ENCODE peak calls at places on chromosomes 13 and 19, in six cellular contexts. V is K562, Y is A549, L is GM12878, W is HepG2, M is endothelial cell of umbilical vein. O is an unnamed sample.

GRCh38 chr13:91592050-91593014 is 193.9 kb downstream of the GPC5 start:
- DNase-seq in M (no peak), L (no peak), W (no peak), V (no peak), Y (no peak), O (no peak)

GRCh38 chr13:110297771-110298170 is 9.2 kb downstream of the COL4A1 start:
- DNase-seq in V (no peak), Y (no peak), L (no peak), W (no peak), M (no peak), O (no peak)

GRCh38 chr13:75705395-75705794 is 69.3 kb downstream of the LMO7 start:
- DNase-seq in W (no peak), Y (peak), L (no peak), M (peak), V (no peak), O (no peak)

GRCh38 chr13:50760751-50761150 is 82.7 kb downstream of the DLEU7 start:
- DNase-seq in L (no peak), M (no peak), Y (no peak), V (no peak), W (no peak), O (no peak)

GRCh38 chr13:21232599-21232998 is 56.1 kb downstream of the MRPL57 start:
- DNase-seq in W (no peak), M (no peak), Y (no peak), L (no peak), V (no peak), O (no peak)

GRCh38 chr19:3057275-3057714 is 5.0 kb downstream of the TLE5 start:
- DNase-seq in L (no peak), V (peak), W (no peak), Y (peak), M (no peak), O (no peak)

GRCh38 chr13:110559429-110559943 is 2.0 kb downstream of the RAB20 start:
- DNase-seq in L (no peak), W (no peak), M (no peak), Y (no peak), V (no peak), O (no peak)

GRCh38 chr19:43534811-43535761 is 2.1 kb downstream of the ZNF575 start:
- DNase-seq in M (peak), Y (peak), W (peak), L (no peak), V (peak), O (peak)

GRCh38 chr19:15296841-15297415 is 35.4 kb downstream of the BRD4 start:
- DNase-seq in W (peak), V (no peak), Y (no peak), L (no peak), M (no peak), O (no peak)

GRCh38 chr13:106373304-106373988 is 162.0 kb downstream of the EFNB2 start:
- DNase-seq in W (no peak), Y (no peak), L (no peak), M (no peak), V (no peak), O (peak)

GRCh38 chr19:16698914-16699313 is 20.7 kb upstream of the NWD1 start:
- DNase-seq in M (no peak), W (no peak), L (no peak), Y (no peak), V (no peak), O (no peak)

GRCh38 chr13:77176350-77176749 is 149.4 kb upstream of the FBXL3 start:
- DNase-seq in M (no peak), Y (no peak), V (peak), L (no peak), W (peak), O (no peak)

GRCh38 chr13:100396771-100397170 is 191.8 kb downstream of the GGACT start:
- DNase-seq in Y (no peak), W (no peak), L (no peak), M (no peak), V (no peak), O (peak)

GRCh38 chr19:30566681-30567420 is 194.7 kb downstream of the ZNF536 start:
- DNase-seq in M (no peak), L (no peak), Y (no peak), W (no peak), V (no peak), O (no peak)

GRCh38 chr19:49057636-49058234 is at the start of gene CGB7:
- DNase-seq in W (peak), L (no peak), M (peak), Y (peak), V (peak), O (no peak)

GRCh38 chr13:70723732-70724131 is 615.5 kb upstream of the KLHL1 start:
- DNase-seq in V (no peak), M (peak), W (peak), L (no peak), Y (no peak), O (no peak)

GRCh38 chr13:51675877-51676276 is 91.6 kb downstream of the WDFY2 start:
- DNase-seq in Y (no peak), V (no peak), W (no peak), M (no peak), L (no peak), O (no peak)

GRCh38 chr13:104586010-104586746 is 1520.0 kb upstream of the SLC10A2 start:
- DNase-seq in W (no peak), Y (no peak), M (peak), V (no peak), L (no peak), O (no peak)

DNA sequence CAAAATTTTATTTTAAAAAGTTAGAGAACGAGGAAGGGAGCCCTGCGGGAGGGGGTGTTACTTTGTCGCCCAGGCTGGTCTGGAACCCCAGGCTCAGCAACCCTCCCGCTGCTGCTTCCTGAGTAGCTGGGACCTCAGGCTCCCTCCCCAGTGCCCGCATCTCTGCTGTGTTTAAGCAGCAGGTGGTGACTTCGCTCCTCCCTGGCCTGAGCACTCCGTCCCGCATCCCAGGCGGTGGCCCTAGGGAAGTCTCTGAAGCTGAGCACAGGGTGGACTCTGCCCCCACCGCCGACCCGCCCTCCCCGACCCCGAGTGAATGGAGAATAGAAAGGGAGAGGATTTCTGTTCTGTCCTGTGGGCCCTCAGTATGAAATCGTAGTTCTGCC is 30.5 kb downstream of the ZNF701 start:
- DNase-seq in Y (no peak), V (no peak), W (peak), L (no peak), M (no peak), O (peak)
- TF ChIP-seq MYC in Y (no peak), V (no peak), W (no peak), L (no peak), M (no peak), O (no peak)

GRCh38 chr19:4555657-4556561 is 3.6 kb downstream of the SEMA6B start:
- DNase-seq in W (no peak), M (no peak), L (no peak), Y (peak), V (peak), O (peak)

GRCh38 chr19:4556574-4557185 is 2.8 kb downstream of the SEMA6B start:
- DNase-seq in L (no peak), M (peak), W (no peak), V (peak), Y (peak), O (peak)

GRCh38 chr19:4559569-4559968 is at the start of gene SEMA6B:
- DNase-seq in Y (no peak), M (peak), V (no peak), L (no peak), W (no peak), O (no peak)

GRCh38 chr19:4557971-4558941 is 1.2 kb downstream of the SEMA6B start:
- DNase-seq in L (no peak), W (no peak), M (peak), V (peak), Y (no peak), O (no peak)

DNA sequence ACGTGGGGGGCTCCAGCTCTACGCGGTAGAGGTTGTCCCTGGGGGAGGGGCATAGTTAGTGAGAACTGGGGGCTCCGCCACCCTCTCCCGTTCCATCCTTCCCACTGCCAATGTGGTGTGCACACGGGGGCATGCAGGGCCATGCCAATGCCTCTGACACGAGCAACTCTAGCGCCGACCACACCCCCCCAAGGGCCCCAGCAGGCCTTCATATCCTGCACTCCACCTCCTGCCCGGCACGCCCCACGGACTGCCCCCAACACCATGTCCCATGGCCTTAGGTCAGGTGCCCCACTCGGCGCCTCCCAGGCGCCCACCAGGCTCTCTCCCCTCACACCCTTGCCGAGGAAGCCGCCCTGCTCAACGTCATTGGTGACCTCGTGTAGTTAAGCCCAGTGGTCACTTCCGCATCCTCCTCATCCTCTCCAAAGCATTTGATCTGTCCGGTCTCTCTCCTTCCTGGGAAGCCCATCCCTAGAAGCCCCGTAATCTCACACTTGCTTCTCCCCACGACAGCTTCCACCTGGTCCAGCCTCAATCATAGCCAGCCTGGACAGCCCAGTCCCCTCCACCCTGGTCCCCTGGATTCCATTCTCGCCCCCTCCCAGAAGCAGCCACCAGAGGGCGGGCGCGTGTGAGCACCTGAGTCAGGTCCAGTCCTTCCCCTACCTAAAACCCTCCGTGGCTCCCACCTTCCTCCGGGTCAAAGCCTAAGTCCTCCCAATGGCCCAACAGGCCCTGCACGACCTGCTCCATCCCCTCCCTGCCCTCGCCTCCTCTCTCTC is 2.1 kb downstream of the SEMA6B start:
- DNase-seq in W (no peak), V (peak), Y (no peak), M (no peak), L (no peak), O (no peak)
- TF ChIP-seq CTCF in W (peak), V (peak), Y (no peak), M (peak), L (peak), O (peak)

GRCh38 chr19:55640043-55640576 is 692 bp upstream of the ZNF580 start:
- DNase-seq in M (peak), W (no peak), Y (no peak), V (peak), L (no peak), O (no peak)
- TF ChIP-seq MYC in M (peak), W (no peak), Y (no peak), V (peak), L (peak), O (no peak)

GRCh38 chr13:67950594-67950993 is 720.5 kb upstream of the PCDH9 start:
- DNase-seq in Y (no peak), M (no peak), L (no peak), W (no peak), V (no peak), O (no peak)

GRCh38 chr13:67951431-67951830 is 721.3 kb upstream of the PCDH9 start:
- DNase-seq in W (no peak), M (no peak), L (no peak), Y (no peak), V (no peak), O (no peak)
- TF ChIP-seq CTCF in W (no peak), M (no peak), L (no peak), Y (no peak), V (no peak), O (no peak)

DNA sequence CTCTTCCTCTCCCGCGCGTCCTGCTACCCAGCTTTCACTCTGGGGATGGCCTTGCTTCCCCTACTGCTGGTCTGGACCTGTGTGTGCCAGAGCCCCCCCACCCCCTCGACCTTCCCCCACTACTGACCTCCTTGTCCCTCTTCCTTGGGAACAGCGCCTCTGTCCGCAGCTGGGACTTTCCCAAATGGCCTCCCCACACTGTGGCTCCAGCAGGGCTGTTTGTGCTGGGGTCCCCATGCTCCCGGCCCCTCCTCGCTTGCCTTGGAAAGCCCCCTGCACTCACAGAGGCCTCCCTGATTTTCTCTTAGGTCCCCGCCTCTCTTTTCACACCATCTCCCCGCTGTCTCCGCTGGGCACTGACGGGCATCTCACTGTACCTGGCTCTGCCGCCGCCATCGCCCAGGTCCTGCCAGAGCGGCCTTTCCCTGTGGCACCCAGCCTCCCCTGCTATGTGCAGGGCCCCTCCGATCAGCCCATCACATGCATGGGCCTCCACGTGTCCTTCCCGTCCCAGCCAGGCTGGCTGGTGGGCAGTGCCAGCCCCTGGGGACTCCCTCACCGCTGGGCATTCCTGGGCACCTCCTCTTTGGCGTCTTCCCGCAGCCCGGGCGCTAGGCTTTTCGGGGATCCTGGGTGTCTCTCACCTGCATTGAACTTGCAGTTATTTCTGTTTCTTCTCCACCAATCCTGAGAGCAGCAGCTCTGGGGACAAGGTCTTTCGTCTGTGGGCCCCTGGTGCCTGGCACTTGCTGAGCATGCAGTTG is 118.7 kb downstream of the ATP11A start:
- DNase-seq in W (no peak), Y (no peak), L (no peak), M (no peak), V (no peak), O (no peak)
- TF ChIP-seq MYC in W (no peak), Y (no peak), L (no peak), M (no peak), V (no peak), O (no peak)

DNA sequence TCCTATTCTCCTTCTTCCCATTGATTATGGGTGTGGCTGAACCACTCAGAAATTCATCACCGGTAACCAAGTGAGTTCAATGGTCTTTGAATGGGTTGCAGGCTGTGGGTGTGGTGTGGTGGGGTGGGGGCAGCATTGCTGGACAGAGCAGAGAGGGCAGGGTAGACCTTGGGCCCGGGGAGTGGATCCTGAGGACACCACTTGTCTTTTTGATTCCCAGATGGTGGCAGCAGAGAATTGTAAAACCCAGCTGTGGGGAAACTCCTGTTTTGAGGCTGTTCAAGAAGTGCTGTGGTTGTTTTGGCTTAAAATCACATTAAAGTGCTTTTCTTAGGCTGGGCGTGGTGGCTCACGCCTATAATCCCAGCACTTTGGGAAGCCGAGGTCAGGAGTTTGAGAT is 45.8 kb upstream of the RGCC start:
- DNase-seq in L (no peak), W (peak), Y (no peak), M (peak), V (no peak), O (peak)
- TF ChIP-seq CTCF in L (peak), W (peak), Y (peak), M (peak), V (peak), O (no peak)

DNA sequence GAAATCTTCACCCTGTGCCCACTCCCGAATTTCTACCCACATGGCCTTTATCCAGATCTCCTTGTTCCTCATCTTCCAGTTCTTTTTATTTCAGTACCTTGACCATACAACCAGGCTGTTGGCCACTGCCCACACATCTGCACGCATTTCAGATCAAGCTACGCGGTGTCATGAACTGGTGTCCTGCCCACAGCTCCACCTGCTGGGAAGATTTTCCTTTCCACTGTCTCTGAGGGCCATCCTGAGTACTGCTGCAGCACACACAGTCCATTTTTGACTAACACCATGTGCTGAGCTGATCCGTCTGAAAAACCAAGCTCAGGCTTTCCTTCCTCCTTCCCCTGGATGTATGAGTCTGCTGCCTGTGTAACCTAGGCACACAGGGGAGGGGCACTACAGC is 71.8 kb downstream of the WASF3 start:
- DNase-seq in M (no peak), W (peak), L (no peak), Y (no peak), V (no peak), O (peak)
- TF ChIP-seq MYC in M (no peak), W (no peak), L (no peak), Y (no peak), V (no peak), O (no peak)

GRCh38 chr19:20247016-20247683 is 80.1 kb downstream of the ZNF486 start:
- DNase-seq in L (no peak), Y (no peak), W (no peak), V (no peak), M (no peak), O (peak)
- TF ChIP-seq CTCF in L (peak), Y (no peak), W (no peak), V (no peak), M (no peak), O (peak)

GRCh38 chr19:38817081-38817480 is 4.3 kb upstream of the LGALS4 start:
- DNase-seq in V (no peak), L (no peak), W (no peak), M (no peak), Y (no peak), O (no peak)

GRCh38 chr19:38813323-38813722 is 578 bp upstream of the LGALS4 start:
- DNase-seq in V (no peak), W (no peak), M (no peak), Y (no peak), L (no peak), O (no peak)

GRCh38 chr19:38812841-38813320 is at the start of gene LGALS4:
- DNase-seq in L (no peak), V (peak), W (no peak), Y (no peak), M (no peak), O (no peak)

GRCh38 chr19:38816131-38816750 is 3.5 kb upstream of the LGALS4 start:
- DNase-seq in W (no peak), Y (no peak), L (no peak), M (no peak), V (no peak), O (no peak)

DNA sequence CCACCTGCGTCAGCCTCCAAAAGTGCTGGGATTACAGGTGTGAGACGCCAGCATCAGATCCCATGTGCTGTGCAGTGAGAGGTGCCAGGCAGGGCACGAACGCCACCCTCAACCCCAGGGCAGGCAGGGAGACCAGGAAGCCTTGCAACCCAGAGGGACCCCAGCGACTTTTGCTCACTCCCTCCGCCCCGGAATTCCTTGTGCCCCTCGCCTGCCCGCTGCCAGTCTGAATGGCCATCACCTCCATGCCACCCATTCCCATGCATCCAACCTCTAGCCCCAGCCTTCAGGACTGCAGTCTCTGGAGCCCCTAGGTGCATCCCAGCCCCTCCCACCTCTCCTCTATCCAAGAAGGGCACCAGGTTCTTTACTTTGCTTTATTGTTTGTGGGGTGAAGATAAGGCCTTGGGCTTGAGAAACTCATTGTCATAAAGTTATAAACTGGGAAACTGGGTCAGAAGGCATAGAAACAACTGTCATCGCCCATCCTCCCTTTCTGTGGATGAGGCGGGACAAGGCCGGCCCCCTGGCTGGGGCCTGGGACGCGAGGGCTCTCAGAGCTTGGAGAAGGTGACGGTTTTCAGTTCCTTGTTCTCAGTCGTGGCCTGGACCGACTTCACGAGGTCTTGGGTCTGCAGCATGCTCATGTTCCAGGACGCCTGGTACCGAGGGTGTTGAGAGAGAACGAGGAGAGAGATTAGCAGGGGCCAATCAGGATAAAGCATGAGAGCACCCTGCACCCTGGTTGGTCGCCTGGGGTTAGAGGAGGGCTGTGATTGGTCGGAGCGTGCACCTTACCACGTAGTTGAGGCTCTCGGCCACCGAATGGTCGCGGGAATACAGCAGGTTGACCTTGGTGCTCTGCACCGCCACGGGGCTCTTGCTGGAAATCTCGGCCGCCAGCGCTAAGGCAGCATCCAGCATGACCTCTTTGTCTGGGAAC is 2.6 kb upstream of the LGALS4 start:
- DNase-seq in V (peak), M (no peak), W (no peak), L (no peak), Y (no peak), O (no peak)
- TF ChIP-seq MYC in V (no peak), M (no peak), W (no peak), L (no peak), Y (no peak), O (no peak)

O was measured in NB4.